ENCODE peak calls at places on chromosomes 2 and 18, in seven cellular contexts. Q, I, H, K, X, Z and N are unnamed samples.

GRCh38 chr18:51191139-51191717 is 6.3 kb downstream of the MEX3C start:
- DNase-seq in Q (no peak), I (no peak), H (no peak), K (no peak), X (no peak), Z (no peak), N (no peak)

GRCh38 chr2:27807476-27807875 is 36.0 kb downstream of the MRPL33 start:
- DNase-seq in Q (no peak), I (no peak), H (no peak), K (no peak), X (peak), Z (no peak), N (no peak)

GRCh38 chr2:42087857-42088195 is 40.0 kb downstream of the PKDCC start:
- DNase-seq in Q (no peak), I (no peak), H (no peak), K (no peak), X (no peak), Z (no peak), N (no peak)

GRCh38 chr2:164103271-164103670 is 367.5 kb upstream of the FIGN start:
- DNase-seq in Q (no peak), I (no peak), H (no peak), K (no peak), X (no peak), Z (no peak), N (no peak)

GRCh38 chr2:205681836-205682238 is 464 bp upstream of the NRP2 start:
- DNase-seq in Q (no peak), I (no peak), H (peak), K (no peak), X (no peak), Z (no peak), N (no peak)

GRCh38 chr2:74142340-74142739 is 5.4 kb downstream of the BOLA3 start:
- DNase-seq in Q (no peak), I (no peak), H (no peak), K (no peak), X (no peak), Z (no peak), N (no peak)

GRCh38 chr18:59665057-59666007 is 31.9 kb downstream of the CCBE1 start:
- DNase-seq in Q (no peak), I (no peak), H (no peak), K (no peak), X (no peak), Z (no peak), N (no peak)

GRCh38 chr2:164593541-164593940 is 27.7 kb downstream of the GRB14 start:
- DNase-seq in Q (no peak), I (no peak), H (no peak), K (no peak), X (no peak), Z (no peak), N (no peak)

GRCh38 chr18:59159986-59160385 is 20.3 kb downstream of the SEC11C start:
- DNase-seq in Q (no peak), I (no peak), H (no peak), K (no peak), X (no peak), Z (no peak), N (no peak)

GRCh38 chr18:59911600-59911999 is 11.8 kb downstream of the PMAIP1 start:
- DNase-seq in Q (no peak), I (no peak), H (no peak), K (no peak), X (no peak), Z (no peak), N (no peak)

GRCh38 chr18:4333043-4333442 is 122.1 kb downstream of the DLGAP1 start:
- DNase-seq in Q (no peak), I (no peak), H (no peak), K (no peak), X (no peak), Z (no peak), N (no peak)

GRCh38 chr2:165778653-165779451 is 15.2 kb downstream of the GALNT3 start:
- DNase-seq in Q (no peak), I (peak), H (no peak), K (no peak), X (no peak), Z (no peak), N (no peak)

GRCh38 chr2:8679827-8680731 is 1.8 kb upstream of the ID2 start:
- DNase-seq in Q (no peak), I (no peak), H (no peak), K (no peak), X (peak), Z (peak), N (no peak)

GRCh38 chr18:55523001-55523400 is 65.0 kb downstream of the TCF4 start:
- DNase-seq in Q (no peak), I (no peak), H (no peak), K (no peak), X (no peak), Z (no peak), N (no peak)

GRCh38 chr2:226802573-226802972 is 3.0 kb upstream of the IRS1 start:
- DNase-seq in Q (no peak), I (no peak), H (no peak), K (peak), X (peak), Z (no peak), N (no peak)

GRCh38 chr18:3067213-3068118 is 54.5 kb upstream of the LPIN2 start:
- DNase-seq in Q (no peak), I (no peak), H (no peak), K (no peak), X (no peak), Z (no peak), N (no peak)

GRCh38 chr2:74648009-74648443 is at the start of gene M1AP:
- DNase-seq in Q (no peak), I (no peak), H (peak), K (no peak), X (no peak), Z (no peak), N (no peak)

GRCh38 chr2:72367530-72368225 is 220.0 kb upstream of the CYP26B1 start:
- DNase-seq in Q (peak), I (no peak), H (no peak), K (peak), X (peak), Z (peak), N (no peak)

GRCh38 chr18:48412339-48412929 is 3.3 kb upstream of the ZBTB7C start:
- DNase-seq in Q (no peak), I (peak), H (peak), K (peak), X (no peak), Z (no peak), N (no peak)

GRCh38 chr2:137221797-137222492 is 456.6 kb downstream of the THSD7B start:
- DNase-seq in Q (no peak), I (no peak), H (no peak), K (no peak), X (no peak), Z (no peak), N (no peak)

GRCh38 chr18:48983793-48984437 is 33.1 kb upstream of the SMAD7 start:
- DNase-seq in Q (no peak), I (peak), H (no peak), K (no peak), X (no peak), Z (peak), N (no peak)